ENCODE peak calls at places on chromosomes 7 and 10, in four cellular contexts. One of them, this sample, is unnamed.

GRCh38 chr10:69679736-69680135 is 49.7 kb downstream of the FAM241B start:
- DNase-seq in activated naive CD8-positive, alpha-beta T cell treated with anti-CD3 and anti-CD28 coated beads for 36 hours: no peak
- DNase-seq in effector memory CD8-positive, alpha-beta T cell: no peak
- DNase-seq in NCI-H446 treated with DMSO at 0.1 percent for 48 hours: no peak
- DNase-seq in this sample: no peak

GRCh38 chr7:99624487-99624886 is 7.7 kb downstream of the ZSCAN25 start:
- DNase-seq in activated naive CD8-positive, alpha-beta T cell treated with anti-CD3 and anti-CD28 coated beads for 36 hours: peak; percentile 87
- DNase-seq in effector memory CD8-positive, alpha-beta T cell: peak; percentile 70
- DNase-seq in NCI-H446 treated with DMSO at 0.1 percent for 48 hours: no peak
- DNase-seq in this sample: peak; percentile 89

GRCh38 chr10:122112625-122113160 is 123.7 kb downstream of the TACC2 start:
- DNase-seq in activated naive CD8-positive, alpha-beta T cell treated with anti-CD3 and anti-CD28 coated beads for 36 hours: peak; percentile 5
- DNase-seq in effector memory CD8-positive, alpha-beta T cell: no peak
- DNase-seq in NCI-H446 treated with DMSO at 0.1 percent for 48 hours: peak; percentile 4
- DNase-seq in this sample: no peak

GRCh38 chr7:79529896-79530235 is 76.4 kb upstream of the MAGI2 start:
- DNase-seq in activated naive CD8-positive, alpha-beta T cell treated with anti-CD3 and anti-CD28 coated beads for 36 hours: no peak
- DNase-seq in effector memory CD8-positive, alpha-beta T cell: no peak
- DNase-seq in NCI-H446 treated with DMSO at 0.1 percent for 48 hours: no peak
- DNase-seq in this sample: no peak

GRCh38 chr7:132618956-132619305 is 42.7 kb upstream of the PLXNA4 start:
- DNase-seq in activated naive CD8-positive, alpha-beta T cell treated with anti-CD3 and anti-CD28 coated beads for 36 hours: no peak
- DNase-seq in effector memory CD8-positive, alpha-beta T cell: no peak
- DNase-seq in NCI-H446 treated with DMSO at 0.1 percent for 48 hours: no peak
- DNase-seq in this sample: no peak

GRCh38 chr10:87605656-87606308 is 53.9 kb upstream of the PAPSS2 start:
- DNase-seq in activated naive CD8-positive, alpha-beta T cell treated with anti-CD3 and anti-CD28 coated beads for 36 hours: no peak
- DNase-seq in effector memory CD8-positive, alpha-beta T cell: no peak
- DNase-seq in NCI-H446 treated with DMSO at 0.1 percent for 48 hours: no peak
- DNase-seq in this sample: no peak

GRCh38 chr10:17512341-17513001 is 58.1 kb upstream of the ST8SIA6 start:
- DNase-seq in activated naive CD8-positive, alpha-beta T cell treated with anti-CD3 and anti-CD28 coated beads for 36 hours: no peak
- DNase-seq in effector memory CD8-positive, alpha-beta T cell: no peak
- DNase-seq in NCI-H446 treated with DMSO at 0.1 percent for 48 hours: no peak
- DNase-seq in this sample: no peak

GRCh38 chr10:62559481-62560206 is 185.5 kb downstream of the ZNF365 start:
- DNase-seq in activated naive CD8-positive, alpha-beta T cell treated with anti-CD3 and anti-CD28 coated beads for 36 hours: no peak
- DNase-seq in effector memory CD8-positive, alpha-beta T cell: no peak
- DNase-seq in NCI-H446 treated with DMSO at 0.1 percent for 48 hours: no peak
- DNase-seq in this sample: no peak

GRCh38 chr10:27601519-27601918 is 97.4 kb downstream of the RAB18 start:
- DNase-seq in activated naive CD8-positive, alpha-beta T cell treated with anti-CD3 and anti-CD28 coated beads for 36 hours: no peak
- DNase-seq in effector memory CD8-positive, alpha-beta T cell: no peak
- DNase-seq in NCI-H446 treated with DMSO at 0.1 percent for 48 hours: no peak
- DNase-seq in this sample: no peak

GRCh38 chr7:157024716-157025115 is 14.3 kb upstream of the MNX1 start:
- DNase-seq in activated naive CD8-positive, alpha-beta T cell treated with anti-CD3 and anti-CD28 coated beads for 36 hours: no peak
- DNase-seq in effector memory CD8-positive, alpha-beta T cell: no peak
- DNase-seq in NCI-H446 treated with DMSO at 0.1 percent for 48 hours: no peak
- DNase-seq in this sample: no peak

GRCh38 chr7:67940400-67940799 is 943.8 kb downstream of the TYW1 start:
- DNase-seq in activated naive CD8-positive, alpha-beta T cell treated with anti-CD3 and anti-CD28 coated beads for 36 hours: no peak
- DNase-seq in effector memory CD8-positive, alpha-beta T cell: no peak
- DNase-seq in NCI-H446 treated with DMSO at 0.1 percent for 48 hours: no peak
- DNase-seq in this sample: no peak

GRCh38 chr7:151338809-151339208 is 2.8 kb upstream of the NUB1 start:
- DNase-seq in activated naive CD8-positive, alpha-beta T cell treated with anti-CD3 and anti-CD28 coated beads for 36 hours: no peak
- DNase-seq in effector memory CD8-positive, alpha-beta T cell: no peak
- DNase-seq in NCI-H446 treated with DMSO at 0.1 percent for 48 hours: no peak
- DNase-seq in this sample: no peak

GRCh38 chr7:2247141-2247985 is 5.3 kb downstream of the NUDT1 start:
- DNase-seq in activated naive CD8-positive, alpha-beta T cell treated with anti-CD3 and anti-CD28 coated beads for 36 hours: peak; percentile 39
- DNase-seq in effector memory CD8-positive, alpha-beta T cell: no peak
- DNase-seq in NCI-H446 treated with DMSO at 0.1 percent for 48 hours: no peak
- DNase-seq in this sample: no peak

GRCh38 chr7:46393142-46393541 is 472.1 kb upstream of the IGFBP3 start:
- DNase-seq in activated naive CD8-positive, alpha-beta T cell treated with anti-CD3 and anti-CD28 coated beads for 36 hours: no peak
- DNase-seq in effector memory CD8-positive, alpha-beta T cell: no peak
- DNase-seq in NCI-H446 treated with DMSO at 0.1 percent for 48 hours: no peak
- DNase-seq in this sample: no peak

GRCh38 chr10:127983701-127984100 is 76.8 kb downstream of the PTPRE start:
- DNase-seq in activated naive CD8-positive, alpha-beta T cell treated with anti-CD3 and anti-CD28 coated beads for 36 hours: no peak
- DNase-seq in effector memory CD8-positive, alpha-beta T cell: no peak
- DNase-seq in NCI-H446 treated with DMSO at 0.1 percent for 48 hours: no peak
- DNase-seq in this sample: peak; percentile 50

GRCh38 chr7:120052884-120053382 is 220.0 kb upstream of the KCND2 start:
- DNase-seq in activated naive CD8-positive, alpha-beta T cell treated with anti-CD3 and anti-CD28 coated beads for 36 hours: no peak
- DNase-seq in effector memory CD8-positive, alpha-beta T cell: no peak
- DNase-seq in NCI-H446 treated with DMSO at 0.1 percent for 48 hours: no peak
- DNase-seq in this sample: no peak

GRCh38 chr10:1465993-1466764 is 271.1 kb downstream of the ADARB2 start:
- DNase-seq in activated naive CD8-positive, alpha-beta T cell treated with anti-CD3 and anti-CD28 coated beads for 36 hours: no peak
- DNase-seq in effector memory CD8-positive, alpha-beta T cell: no peak
- DNase-seq in NCI-H446 treated with DMSO at 0.1 percent for 48 hours: no peak
- DNase-seq in this sample: no peak

GRCh38 chr10:23693895-23694294 is 255.0 kb downstream of the OTUD1 start:
- DNase-seq in activated naive CD8-positive, alpha-beta T cell treated with anti-CD3 and anti-CD28 coated beads for 36 hours: peak; percentile 18
- DNase-seq in effector memory CD8-positive, alpha-beta T cell: no peak
- DNase-seq in NCI-H446 treated with DMSO at 0.1 percent for 48 hours: no peak
- DNase-seq in this sample: no peak